ENCODE peak calls at places on chromosomes 1 and 21, in seven cellular contexts. Z is AG04450, X is GM23338, H is ovary, E is aorta, R is body of pancreas, J is cardiac muscle cell. C is an unnamed sample. For H3K27me3, the result is how much of the 10 kb centered on the place peaks cover.

GRCh38 chr1:33396188-33397124 is 34.4 kb downstream of the PHC2 start:
- DNase-seq in Z (no peak), X (no peak), H (no peak), E (no peak), R (no peak), J (no peak), C (no peak)

GRCh38 chr1:13725714-13726175 is 25.8 kb downstream of the PRDM2 start:
- DNase-seq in Z (no peak), X (peak), H (no peak), E (no peak), R (peak), J (peak), C (no peak)

GRCh38 chr1:179251675-179252074 is 22.2 kb upstream of the ABL2 start:
- DNase-seq in Z (no peak), X (peak), H (no peak), E (no peak), R (peak), J (peak), C (peak)

GRCh38 chr1:11383553-11384169 is 95.3 kb upstream of the DISP3 start:
- DNase-seq in Z (no peak), X (no peak), H (no peak), E (no peak), R (no peak), J (no peak), C (no peak)

GRCh38 chr1:181113061-181113695 is 24.7 kb downstream of the IER5 start:
- DNase-seq in Z (no peak), X (no peak), H (no peak), E (no peak), R (no peak), J (no peak), C (peak)

GRCh38 chr1:29631836-29632420 is 395.6 kb downstream of the PTPRU start:
- DNase-seq in Z (no peak), X (no peak), H (no peak), E (no peak), R (no peak), J (no peak), C (no peak)

GRCh38 chr1:173202430-173203145 is 4.5 kb downstream of the TNFSF4 start:
- DNase-seq in Z (peak), X (peak), H (no peak), E (no peak), R (peak), J (peak), C (peak)

GRCh38 chr1:119617751-119618691 is 30.0 kb downstream of the ZNF697 start:
- DNase-seq in Z (no peak), X (no peak), H (peak), E (no peak), R (peak), J (peak), C (peak)

GRCh38 chr1:22941257-22941656 is 31.4 kb downstream of the LACTBL1 start:
- DNase-seq in Z (no peak), X (no peak), H (no peak), E (no peak), R (no peak), J (no peak), C (no peak)

GRCh38 chr1:1938613-1939295 is 19.7 kb upstream of the TMEM52 start:
- DNase-seq in Z (no peak), X (no peak), H (no peak), E (peak), R (no peak), J (no peak), C (no peak)

GRCh38 chr1:10824821-10825540 is 28.5 kb upstream of the CASZ1 start:
- DNase-seq in Z (peak), X (no peak), H (peak), E (no peak), R (no peak), J (no peak), C (no peak)

GRCh38 chr1:21925334-21925940 is 11.7 kb downstream of the HSPG2 start:
- DNase-seq in Z (no peak), X (no peak), H (no peak), E (no peak), R (no peak), J (no peak), C (no peak)

GRCh38 chr1:146020058-146020738 is 1.3 kb downstream of the HJV start:
- DNase-seq in Z (no peak), X (peak), H (no peak), E (no peak), R (no peak), J (no peak), C (no peak)

GRCh38 chr1:231626951-231627614 is 493 bp downstream of the DISC1 start:
- DNase-seq in Z (no peak), X (peak), H (peak), E (peak), R (peak), J (peak), C (peak)

GRCh38 chr1:24536391-24536840 is 19.5 kb upstream of the NCMAP start:
- DNase-seq in Z (no peak), X (no peak), H (no peak), E (no peak), R (peak), J (peak), C (peak)

GRCh38 chr1:19476440-19477190 is 8.7 kb downstream of the CAPZB start:
- DNase-seq in Z (no peak), X (no peak), H (no peak), E (no peak), R (no peak), J (no peak), C (no peak)
- H3K27ac ChIP-seq in Z (peak), X (no peak), H (no peak), E (no peak), R (peak), J (no peak), C (no peak)

DNA sequence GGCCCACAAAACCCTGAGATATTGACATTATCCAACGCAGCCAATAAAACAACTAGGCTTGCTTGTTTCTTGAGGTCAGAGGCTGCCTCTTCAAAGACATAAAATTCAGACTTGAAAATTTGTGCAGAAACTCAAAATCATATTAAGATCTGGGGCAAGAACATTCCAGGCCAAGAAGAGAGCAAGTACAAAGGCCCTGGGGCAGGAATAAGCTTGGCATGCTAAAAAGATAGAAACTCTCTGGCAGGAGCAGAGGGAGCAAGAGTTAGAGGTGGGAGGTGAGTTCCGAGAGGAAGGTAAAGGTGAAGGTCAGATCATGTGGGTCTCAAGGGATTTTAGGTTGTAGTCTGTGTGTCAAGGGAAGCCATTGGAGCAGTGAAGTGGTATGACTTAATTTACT is 8.8 kb upstream of the IGSF3 start:
- DNase-seq in Z (no peak), X (no peak), H (no peak), E (no peak), R (no peak), J (no peak), C (no peak)
- H3K27me3 ChIP-seq in Z (under half), X (under half), H (under half), E (under half), R (under half), J (under half), C (under half)

DNA sequence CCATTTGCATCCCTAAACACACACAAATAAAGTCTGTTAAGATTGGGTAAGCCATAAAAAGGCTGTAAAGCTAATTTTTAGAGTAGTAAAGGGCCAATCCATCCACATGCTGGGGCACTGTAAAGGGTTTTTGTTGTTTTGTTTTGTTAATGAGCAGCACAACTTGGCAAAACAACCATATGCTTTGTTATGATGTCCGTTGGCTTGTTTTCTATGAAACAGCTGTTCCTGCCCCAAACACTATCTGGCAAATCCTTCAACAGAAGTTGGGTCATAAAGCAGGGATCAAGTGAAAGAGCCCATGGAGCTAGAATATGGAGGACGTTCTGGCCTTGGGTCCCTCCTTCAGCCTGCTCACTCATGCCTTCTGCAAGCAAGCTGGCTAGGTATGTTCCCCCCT is 183.6 kb downstream of the APP start:
- DNase-seq in Z (no peak), X (no peak), H (no peak), E (no peak), R (no peak), J (no peak), C (peak)
- H3K4me3 ChIP-seq in Z (no peak), X (no peak), H (no peak), E (no peak), R (no peak), J (no peak), C (no peak)

GRCh38 chr1:36624466-36624865 is 141.8 kb upstream of the CSF3R start:
- DNase-seq in Z (no peak), X (no peak), H (no peak), E (no peak), R (no peak), J (no peak), C (no peak)
- H3K27ac ChIP-seq in Z (no peak), X (no peak), H (no peak), E (no peak), R (no peak), J (no peak), C (no peak)

GRCh38 chr1:47684518-47684917 is 246.7 kb downstream of the FOXD2 start:
- DNase-seq in Z (no peak), X (no peak), H (no peak), E (no peak), R (no peak), J (no peak), C (no peak)

GRCh38 chr1:47682198-47682597 is 244.4 kb downstream of the FOXD2 start:
- DNase-seq in Z (no peak), X (no peak), H (no peak), E (no peak), R (no peak), J (no peak), C (no peak)

GRCh38 chr1:47681735-47682134 is 243.9 kb downstream of the FOXD2 start:
- DNase-seq in Z (no peak), X (no peak), H (no peak), E (no peak), R (no peak), J (no peak), C (no peak)

GRCh38 chr1:47682786-47683350 is 245.0 kb downstream of the FOXD2 start:
- DNase-seq in Z (no peak), X (no peak), H (no peak), E (no peak), R (no peak), J (no peak), C (no peak)

GRCh38 chr1:47683402-47683801 is 245.6 kb downstream of the FOXD2 start:
- DNase-seq in Z (no peak), X (no peak), H (no peak), E (no peak), R (no peak), J (no peak), C (no peak)
- H3K27me3 ChIP-seq in Z (under half), X (under half), H (under half), E (under half), R (under half), J (under half), C (under half)

GRCh38 chr1:184284900-184285299 is 101.9 kb upstream of the C1orf21 start:
- DNase-seq in Z (no peak), X (no peak), H (no peak), E (no peak), R (no peak), J (no peak), C (no peak)
- H3K4me3 ChIP-seq in Z (no peak), X (no peak), H (no peak), E (no peak), R (no peak), J (no peak), C (no peak)

GRCh38 chr1:201399352-201400126 is 415 bp upstream of the LAD1 start:
- DNase-seq in Z (no peak), X (peak), H (no peak), E (no peak), R (peak), J (peak), C (no peak)

GRCh38 chr1:201399018-201399351 is at the start of gene LAD1:
- DNase-seq in Z (no peak), X (no peak), H (no peak), E (no peak), R (no peak), J (no peak), C (no peak)

GRCh38 chr1:201396859-201397464 is 2.2 kb downstream of the LAD1 start:
- DNase-seq in Z (no peak), X (no peak), H (no peak), E (no peak), R (peak), J (no peak), C (peak)

GRCh38 chr1:201395936-201396335 is 3.2 kb downstream of the LAD1 start:
- DNase-seq in Z (no peak), X (no peak), H (no peak), E (no peak), R (peak), J (no peak), C (peak)

DNA sequence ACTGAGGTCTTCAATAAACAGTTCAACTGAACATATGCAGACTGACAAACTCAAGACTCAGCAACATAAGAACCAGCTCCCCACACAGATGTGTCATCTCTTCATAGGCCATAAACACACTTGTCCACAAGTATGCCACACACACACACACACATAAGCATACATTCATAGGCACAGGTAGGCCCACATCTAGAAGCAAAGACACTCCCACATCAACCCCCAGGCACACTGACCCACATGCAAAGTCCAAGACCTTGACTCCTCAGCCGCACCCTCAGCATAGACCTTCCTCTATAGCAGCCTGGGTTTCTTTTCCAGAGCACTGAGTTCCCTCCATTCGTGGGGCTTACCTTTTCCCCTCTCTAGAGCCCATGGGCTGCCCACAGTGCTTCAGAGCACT is 1.4 kb downstream of the LAD1 start:
- DNase-seq in Z (no peak), X (no peak), H (no peak), E (no peak), R (no peak), J (no peak), C (no peak)
- H3K27ac ChIP-seq in Z (no peak), X (no peak), H (no peak), E (no peak), R (peak), J (no peak), C (peak)

C was measured in SJCRH30.